ENCODE peak calls at places on chromosomes 7 and 10, in five cellular contexts. M, F, J, Y and U are unnamed samples. For H3K4me1 and H3K9me3, the result is how much of the 10 kb centered on the place peaks cover.

GRCh38 chr7:66330961-66331360 is 125.8 kb downstream of the TPST1 start:
- DNase-seq in J (no peak), Y (no peak), M (peak), F (no peak), U (no peak)

GRCh38 chr10:60967854-60968484 is 24.0 kb upstream of the RHOBTB1 start:
- DNase-seq in M (no peak), J (peak), Y (no peak), F (no peak), U (no peak)

GRCh38 chr7:3218561-3219225 is 82.4 kb upstream of the SDK1 start:
- DNase-seq in Y (no peak), F (no peak), J (no peak), M (no peak), U (peak)

GRCh38 chr10:129949411-129950335 is 14.4 kb downstream of the EBF3 start:
- DNase-seq in M (no peak), Y (no peak), F (no peak), J (no peak), U (no peak)

GRCh38 chr10:13349776-13350274 is 1.7 kb upstream of the SEPHS1 start:
- DNase-seq in F (no peak), M (peak), J (peak), Y (no peak), U (peak)

GRCh38 chr10:97549587-97550322 is 22.8 kb upstream of the ANKRD2 start:
- DNase-seq in Y (no peak), F (no peak), J (no peak), M (no peak), U (no peak)

GRCh38 chr7:48875300-48875916 is 48.9 kb upstream of the CDC14C start:
- DNase-seq in Y (no peak), M (no peak), J (no peak), F (no peak), U (peak)

GRCh38 chr10:47231414-47231813 is 68.6 kb upstream of the GDF10 start:
- DNase-seq in M (no peak), F (no peak), J (no peak), Y (no peak), U (no peak)

GRCh38 chr10:133441780-133442179 is 12.0 kb upstream of the SCART1 start:
- DNase-seq in F (no peak), J (no peak), Y (no peak), M (no peak), U (no peak)

GRCh38 chr7:110448918-110449317 is 642.0 kb upstream of the LRRN3 start:
- DNase-seq in Y (no peak), F (no peak), M (no peak), J (no peak), U (no peak)

GRCh38 chr10:124062390-124062789 is 31.0 kb downstream of the CHST15 start:
- DNase-seq in F (no peak), M (no peak), Y (no peak), J (no peak), U (no peak)

GRCh38 chr7:19080076-19080475 is 37.4 kb downstream of the TWIST1 start:
- DNase-seq in Y (no peak), F (no peak), M (no peak), J (no peak), U (no peak)

GRCh38 chr10:4405828-4406227 is 420.2 kb upstream of the AKR1E2 start:
- DNase-seq in J (no peak), Y (no peak), F (no peak), M (no peak), U (no peak)

GRCh38 chr7:84368122-84368521 is 173.5 kb upstream of the SEMA3A start:
- DNase-seq in F (no peak), J (no peak), Y (no peak), M (no peak), U (no peak)

GRCh38 chr7:26102176-26102575 is 49.8 kb upstream of the NFE2L3 start:
- DNase-seq in M (no peak), Y (no peak), F (no peak), J (no peak), U (no peak)

GRCh38 chr10:8047452-8048280 is 6.8 kb upstream of the GATA3 start:
- DNase-seq in F (no peak), M (no peak), J (no peak), Y (no peak), U (no peak)

GRCh38 chr10:8049151-8049873 is 5.2 kb upstream of the GATA3 start:
- DNase-seq in J (no peak), F (no peak), M (no peak), Y (peak), U (no peak)

GRCh38 chr10:8050561-8051108 is 3.9 kb upstream of the GATA3 start:
- DNase-seq in Y (peak), J (no peak), F (no peak), M (no peak), U (peak)

GRCh38 chr10:8049874-8050560 is 4.5 kb upstream of the GATA3 start:
- DNase-seq in Y (peak), M (no peak), J (no peak), F (no peak), U (no peak)

GRCh38 chr10:8048281-8049008 is 6.0 kb upstream of the GATA3 start:
- DNase-seq in M (no peak), F (no peak), Y (no peak), J (no peak), U (no peak)
- H3K4me1 ChIP-seq in M (under half), F (half or more), Y (under half), J (under half), U (half or more)

GRCh38 chr7:159205833-159206232 is 61.2 kb upstream of the VIPR2 start:
- DNase-seq in Y (no peak), F (no peak), J (no peak), M (no peak), U (no peak)
- H3K9me3 ChIP-seq in Y (under half), F (under half), J (under half), M (under half), U (under half)

GRCh38 chr10:127905623-127906261 is 1.2 kb upstream of the PTPRE start:
- DNase-seq in Y (no peak), M (no peak), J (no peak), F (no peak), U (no peak)

GRCh38 chr10:127908106-127908957 is 1.4 kb downstream of the PTPRE start:
- DNase-seq in J (no peak), Y (no peak), M (no peak), F (no peak), U (peak)

GRCh38 chr10:127904931-127905622 is 1.8 kb upstream of the PTPRE start:
- DNase-seq in F (no peak), J (no peak), M (no peak), Y (no peak), U (no peak)

GRCh38 chr10:127907411-127908105 is 655 bp downstream of the PTPRE start:
- DNase-seq in J (no peak), F (no peak), M (no peak), Y (no peak), U (no peak)

DNA sequence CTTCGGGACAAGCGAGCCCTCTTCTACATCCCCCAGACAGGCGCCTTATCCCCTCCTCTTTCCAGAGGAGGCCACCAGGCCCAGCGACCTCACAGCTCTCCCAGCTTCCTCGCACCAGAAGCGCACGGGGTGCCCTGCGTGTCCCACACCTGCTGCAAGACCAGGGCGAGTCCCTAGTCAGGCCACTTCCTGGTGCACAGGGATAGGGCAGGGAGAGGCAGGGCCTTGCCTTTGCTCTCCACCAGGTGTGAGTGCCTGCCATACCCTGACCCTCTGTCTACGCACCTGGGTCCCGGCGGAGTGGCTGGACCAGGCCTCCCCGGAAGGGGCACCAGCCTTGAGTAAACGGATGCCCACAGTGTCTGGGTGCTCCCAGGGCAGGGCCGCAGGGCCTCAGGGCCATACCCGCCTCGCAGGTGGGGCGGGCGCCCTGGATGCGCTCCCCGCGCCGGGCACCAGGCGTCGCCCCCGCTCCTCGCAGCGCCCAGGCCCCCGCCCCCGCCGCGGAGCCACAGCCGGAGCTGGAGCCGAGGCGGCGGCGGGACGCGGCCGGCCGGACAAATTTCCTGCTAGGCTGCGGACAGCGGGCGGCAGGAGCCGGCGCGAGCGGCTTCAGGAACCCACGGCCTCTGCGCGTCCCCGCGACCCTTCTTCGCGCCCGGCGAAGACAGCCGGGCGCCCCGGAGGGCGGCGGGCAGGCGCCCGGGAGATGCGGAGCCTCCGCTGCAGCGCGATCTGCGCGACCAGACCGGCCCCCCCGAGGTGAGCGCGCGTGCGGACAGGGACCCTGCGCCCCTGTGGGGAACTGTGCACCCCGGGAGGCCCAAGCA is at the start of gene PTPRE:
- DNase-seq in M (peak), Y (peak), F (no peak), J (peak), U (peak)
- TF ChIP-seq POLR2A in M (no peak), Y (no peak), F (no peak), J (no peak), U (no peak)

GRCh38 chr10:71889388-71889987 is 38.4 kb upstream of the PSAP start:
- DNase-seq in M (no peak), J (no peak), F (no peak), Y (no peak), U (no peak)

GRCh38 chr10:71893258-71893815 is 42.3 kb upstream of the PSAP start:
- DNase-seq in Y (no peak), F (no peak), M (no peak), J (no peak), U (no peak)

GRCh38 chr10:71888623-71889387 is 37.8 kb upstream of the PSAP start:
- DNase-seq in J (peak), Y (peak), F (peak), M (peak), U (peak)

GRCh38 chr10:71893920-71894319 is 42.9 kb upstream of the PSAP start:
- DNase-seq in Y (no peak), F (no peak), J (peak), M (no peak), U (no peak)

DNA sequence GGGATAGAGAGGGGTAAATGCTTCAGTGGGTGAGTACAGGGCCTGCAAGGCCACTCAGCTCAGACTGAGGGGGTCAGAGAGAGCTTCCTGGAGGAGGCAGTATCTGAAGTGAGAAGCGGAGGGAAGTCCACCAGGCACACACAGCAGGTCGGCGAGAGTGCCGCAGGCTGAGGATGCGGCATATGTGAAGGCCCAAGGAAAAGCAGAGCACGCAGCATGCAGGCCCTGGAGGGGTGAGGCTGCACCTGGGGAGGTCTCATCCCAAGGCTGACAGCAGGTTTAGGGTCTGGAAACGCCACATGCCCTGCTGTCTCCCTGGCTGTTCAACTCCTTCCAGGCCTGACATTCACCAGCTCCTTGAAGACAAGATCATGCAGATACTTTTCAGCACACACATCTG is 40.4 kb upstream of the PSAP start:
- DNase-seq in M (no peak), J (no peak), Y (no peak), F (no peak), U (no peak)
- H3K4me1 ChIP-seq in M (under half), J (under half), Y (under half), F (under half), U (under half)

GRCh38 chr7:157773361-157773760 is 436.6 kb downstream of the DNAJB6 start:
- DNase-seq in Y (no peak), F (no peak), J (no peak), M (no peak), U (no peak)
- H3K9me3 ChIP-seq in Y (under half), F (under half), J (under half), M (under half), U (under half)

GRCh38 chr7:129958643-129959479 is 6.1 kb upstream of the UBE2H start:
- DNase-seq in M (peak), Y (peak), J (peak), F (no peak), U (peak)
- TF ChIP-seq POLR2A in M (no peak), Y (no peak), J (no peak), F (no peak), U (no peak)

DNA sequence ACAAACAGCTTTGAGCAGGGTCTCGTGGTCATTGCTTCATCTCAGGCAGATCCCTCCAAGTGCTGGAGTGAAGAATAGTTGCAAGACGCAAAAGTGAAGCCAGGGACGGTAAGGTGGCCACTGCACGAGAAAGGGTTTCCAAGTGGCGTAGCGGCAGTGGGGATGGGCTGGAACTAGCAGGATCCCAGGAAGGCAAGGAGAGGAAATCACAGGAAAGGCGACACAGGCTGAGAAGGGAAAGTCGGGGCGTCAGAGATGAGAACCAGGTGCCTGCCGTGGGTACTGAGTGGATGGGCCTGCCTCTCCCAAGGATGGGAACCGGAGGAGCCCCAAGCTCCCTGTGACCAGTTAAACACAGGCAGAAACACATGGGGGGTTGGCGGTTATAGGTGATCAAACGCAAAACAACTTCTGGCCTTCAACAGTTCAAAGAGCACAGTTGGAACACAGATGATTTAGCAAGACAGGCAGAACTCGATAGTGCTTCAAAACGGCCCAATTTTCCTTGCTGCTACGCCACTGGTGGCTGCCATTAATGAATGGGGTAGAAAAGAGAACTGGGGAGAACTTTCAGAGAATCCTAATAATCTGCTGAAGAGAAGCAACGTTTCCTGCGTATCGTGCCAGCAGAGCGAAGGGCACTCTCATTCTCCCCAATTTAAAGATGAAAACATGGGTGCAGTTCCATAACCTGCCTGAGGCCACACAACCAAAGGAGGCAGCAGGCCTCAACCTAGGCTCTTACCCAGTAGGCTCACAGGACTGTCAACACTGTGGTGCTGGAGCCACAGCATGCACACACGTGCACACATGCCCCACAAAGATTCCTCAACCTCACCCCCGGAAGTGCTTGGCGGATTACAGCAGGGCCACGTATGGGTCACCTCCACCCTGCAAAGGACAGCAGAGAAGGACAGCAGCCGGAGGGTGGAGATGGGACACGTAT is 61.9 kb downstream of the MAD1L1 start:
- DNase-seq in F (no peak), M (no peak), Y (no peak), J (no peak), U (no peak)
- H3K4me1 ChIP-seq in F (under half), M (under half), Y (under half), J (under half), U (under half)

GRCh38 chr10:53697038-53697437 is 924.5 kb upstream of the MBL2 start:
- DNase-seq in J (no peak), F (no peak), M (no peak), Y (no peak), U (no peak)
- H3K9me3 ChIP-seq in J (under half), F (under half), M (under half), Y (under half), U (under half)